ENCODE peak calls at places on chromosomes 3 and 15, in nine cellular contexts. M, Q, V, C, P, J, I, H and Z are unnamed samples.
A peak's percentile ranks its signal among the peaks of the same experiment; 100 is the strongest.

GRCh38 chr3:15342945-15343344 is 10.6 kb upstream of the SH3BP5 start:
- DNase-seq in H (no peak), C (no peak), J (no peak), Q (no peak), P (no peak), V (no peak), I (no peak), M (no peak), Z (no peak)

GRCh38 chr15:91196768-91197167 is 96.7 kb downstream of the SV2B start:
- DNase-seq in Q (no peak), H (no peak), P (no peak), I (no peak), J (no peak), M (no peak), V (no peak), C (no peak), Z (no peak)

GRCh38 chr3:242986-243706 is 46.6 kb downstream of the CHL1 start:
- DNase-seq in P (no peak), Q (no peak), H (no peak), M (no peak), C (no peak), V (no peak), I (no peak), J (no peak), Z (no peak)

GRCh38 chr15:61685971-61686370 is 374.3 kb downstream of the VPS13C start:
- DNase-seq in M (no peak), P (no peak), V (no peak), H (no peak), C (no peak), Q (no peak), J (no peak), I (no peak), Z (no peak)

GRCh38 chr15:78968114-78968513 is 23.3 kb upstream of the CTSH start:
- DNase-seq in H (no peak), Q (no peak), J (no peak), P (no peak), V (no peak), I (no peak), M (no peak), C (no peak), Z (no peak)

GRCh38 chr15:38202356-38202755 is 50.3 kb upstream of the SPRED1 start:
- DNase-seq in I (no peak), Q (no peak), P (no peak), C (no peak), J (no peak), V (no peak), M (no peak), H (no peak), Z (no peak)

GRCh38 chr15:37931321-37931720 is 3.1 kb upstream of the TMCO5A start:
- DNase-seq in M (no peak), P (no peak), H (no peak), Q (no peak), C (no peak), I (no peak), V (no peak), J (no peak), Z (no peak)

GRCh38 chr3:54176106-54176505 is 53.8 kb downstream of the CACNA2D3 start:
- DNase-seq in P (no peak), Q (no peak), J (no peak), I (no peak), H (no peak), M (no peak), V (no peak), C (no peak), Z (no peak)

GRCh38 chr3:36937492-36937891 is 7.4 kb downstream of the TRANK1 start:
- DNase-seq in V (no peak), M (no peak), I (no peak), H (no peak), P (no peak), J (no peak), Q (no peak), C (no peak), Z (no peak)

GRCh38 chr3:71579301-71579933 is 4.1 kb downstream of the FOXP1 start:
- DNase-seq in V (no peak), Q (no peak), C (no peak), I (no peak), H (peak; percentile 22), M (no peak), J (no peak), P (no peak), Z (no peak)
- H3K27ac ChIP-seq in V (peak overlapping the region; percentile 93), Q (peak overlapping the region; percentile 53), C (peak overlapping the region; percentile 98), I (peak overlapping the region; percentile 32), H (peak overlapping the region; percentile 77), M (peak overlapping the region; percentile 100), J (peak overlapping the region; percentile 99), P (no peak overlapping the region), Z (no peak overlapping the region)

GRCh38 chr15:56616551-56616950 is 116.8 kb downstream of the ZNF280D start:
- DNase-seq in C (no peak), V (no peak), J (no peak), Q (no peak), I (no peak), H (no peak), P (no peak), M (no peak), Z (no peak)
- H3K27ac ChIP-seq in C (no peak overlapping the region), V (no peak overlapping the region), J (no peak overlapping the region), Q (no peak overlapping the region), I (no peak overlapping the region), H (no peak overlapping the region), P (no peak overlapping the region), M (no peak overlapping the region), Z (no peak overlapping the region)

GRCh38 chr3:29576181-29576580 is 295.3 kb downstream of the RBMS3 start:
- DNase-seq in C (no peak), M (no peak), P (no peak), I (no peak), J (no peak), H (no peak), Q (no peak), V (no peak), Z (no peak)
- H3K27ac ChIP-seq in C (no peak overlapping the region), M (no peak overlapping the region), P (no peak overlapping the region), I (no peak overlapping the region), J (no peak overlapping the region), H (no peak overlapping the region), Q (no peak overlapping the region), V (no peak overlapping the region), Z (no peak overlapping the region)

DNA sequence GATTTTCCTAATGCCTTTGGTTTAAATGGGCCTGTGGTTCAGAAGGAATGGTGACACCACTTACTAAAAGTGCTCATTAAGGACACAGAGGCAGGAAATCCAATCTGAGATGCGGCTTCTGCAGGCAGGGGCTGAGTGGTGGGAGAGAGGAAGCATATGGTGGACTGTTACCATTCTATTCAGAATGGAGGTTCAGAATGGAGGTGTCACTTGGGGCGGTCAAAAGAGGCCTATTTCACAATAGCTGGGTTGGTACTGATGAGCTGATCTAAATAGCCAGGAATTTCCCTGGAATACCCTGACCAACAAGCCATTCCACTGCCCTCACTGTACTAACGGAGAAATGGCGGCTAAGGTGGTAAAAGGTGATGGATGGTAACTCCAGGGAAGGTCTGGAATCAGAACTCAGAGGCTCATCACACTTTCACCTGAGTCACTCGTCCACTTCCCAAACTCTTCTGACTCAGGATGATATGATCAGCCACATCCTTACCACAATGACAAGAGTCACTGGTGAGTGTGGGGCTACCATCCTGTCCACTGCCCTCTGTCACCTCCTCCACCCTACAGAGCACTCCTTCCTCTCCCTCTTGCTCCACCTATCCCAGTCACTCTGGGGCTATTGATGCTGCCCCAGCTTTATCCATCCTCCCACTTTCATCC is 15.7 kb downstream of the RFT1 start:
- DNase-seq in P (no peak), C (no peak), M (no peak), Q (no peak), J (no peak), I (no peak), H (no peak), V (no peak), Z (no peak)
- H3K27ac ChIP-seq in P (no peak overlapping the region), C (no peak overlapping the region), M (no peak overlapping the region), Q (no peak overlapping the region), J (no peak overlapping the region), I (no peak overlapping the region), H (no peak overlapping the region), V (peak overlapping the region; percentile 79), Z (peak overlapping the region; percentile 79)

GRCh38 chr3:195151866-195152526 is 119.0 kb downstream of the XXYLT1 start:
- DNase-seq in C (no peak), Q (peak; percentile 26), I (no peak), H (no peak), P (no peak), M (no peak), V (no peak), J (no peak), Z (no peak)
- H3K27ac ChIP-seq in C (no peak overlapping the region), Q (no peak overlapping the region), I (no peak overlapping the region), H (no peak overlapping the region), P (no peak overlapping the region), M (no peak overlapping the region), V (peak overlapping the region; percentile 51), J (no peak overlapping the region), Z (peak overlapping the region; percentile 68)

DNA sequence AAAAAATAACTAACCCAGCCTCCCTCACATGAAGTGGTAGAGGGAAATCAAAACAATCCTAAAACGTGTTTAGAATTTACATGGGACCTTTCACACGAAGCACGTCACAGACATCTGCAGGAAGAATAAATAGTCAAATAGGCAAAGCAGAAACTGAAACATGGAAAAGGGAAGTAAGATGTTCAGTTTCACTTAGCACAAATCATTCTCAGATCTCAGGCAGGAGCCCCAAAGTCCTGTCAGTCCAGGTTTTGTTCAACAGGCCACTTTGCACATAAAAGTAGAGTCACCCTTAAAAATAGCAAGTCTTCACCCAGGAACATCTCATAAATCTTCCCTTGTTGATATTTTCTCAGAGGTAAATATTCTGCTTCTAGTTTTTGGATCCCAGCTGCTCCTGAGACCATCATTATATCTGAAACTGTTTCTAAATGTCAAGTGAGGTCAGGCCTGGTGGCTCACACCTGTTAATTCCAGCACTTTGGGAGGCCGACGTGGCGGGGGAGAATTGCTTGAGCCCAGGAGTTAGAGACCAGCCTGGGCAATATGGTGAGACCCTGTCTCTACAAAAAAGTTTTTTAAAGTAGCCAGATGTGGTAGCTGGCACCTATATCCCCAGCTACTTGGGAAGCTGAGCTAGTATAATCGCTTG is 1.9 kb downstream of the RUBCN start:
- DNase-seq in V (no peak), C (no peak), I (peak; percentile 53), J (no peak), M (no peak), H (no peak), P (no peak), Q (no peak), Z (no peak)
- H3K27ac ChIP-seq in V (no peak overlapping the region), C (peak overlapping the region; percentile 36), I (peak overlapping the region; percentile 95), J (no peak overlapping the region), M (no peak overlapping the region), H (no peak overlapping the region), P (no peak overlapping the region), Q (no peak overlapping the region), Z (no peak overlapping the region)